ENCODE peak calls at places on chromosomes 13 and 19, in five cellular contexts. One of them, this sample, is unnamed.

GRCh38 chr13:27005556-27005955 is 166.1 kb downstream of the USP12 start:
- DNase-seq in GM12865: no peak
- DNase-seq in activated gamma-delta T cell treated with Interleukin-2 at 50 U/mL for 16 hours: no peak
- DNase-seq in retina: peak; percentile 29
- DNase-seq in kidney glomerular epithelial cell: no peak
- DNase-seq in this sample: no peak

GRCh38 chr13:39684531-39685137 is 29.2 kb downstream of the COG6 start:
- DNase-seq in retina: peak; percentile 6
- DNase-seq in kidney glomerular epithelial cell: peak; percentile 51
- DNase-seq in activated gamma-delta T cell treated with Interleukin-2 at 50 U/mL for 16 hours: no peak
- DNase-seq in GM12865: peak; percentile 36
- DNase-seq in this sample: no peak

GRCh38 chr19:12778020-12778904 is 2.9 kb upstream of the HOOK2 start:
- DNase-seq in activated gamma-delta T cell treated with Interleukin-2 at 50 U/mL for 16 hours: peak; percentile 26
- DNase-seq in kidney glomerular epithelial cell: peak; percentile 9
- DNase-seq in GM12865: peak; percentile 81
- DNase-seq in retina: peak; percentile 83
- DNase-seq in this sample: peak; percentile 56

GRCh38 chr19:2180881-2181617 is 17.3 kb downstream of the DOT1L start:
- DNase-seq in kidney glomerular epithelial cell: no peak
- DNase-seq in activated gamma-delta T cell treated with Interleukin-2 at 50 U/mL for 16 hours: no peak
- DNase-seq in GM12865: no peak
- DNase-seq in retina: no peak
- DNase-seq in this sample: no peak

GRCh38 chr13:38255600-38255999 is 94.1 kb upstream of the UFM1 start:
- DNase-seq in kidney glomerular epithelial cell: no peak
- DNase-seq in activated gamma-delta T cell treated with Interleukin-2 at 50 U/mL for 16 hours: no peak
- DNase-seq in GM12865: no peak
- DNase-seq in retina: no peak
- DNase-seq in this sample: no peak

GRCh38 chr19:29337029-29337428 is 124.1 kb upstream of the UQCRFS1 start:
- DNase-seq in kidney glomerular epithelial cell: no peak
- DNase-seq in GM12865: no peak
- DNase-seq in retina: no peak
- DNase-seq in activated gamma-delta T cell treated with Interleukin-2 at 50 U/mL for 16 hours: no peak
- DNase-seq in this sample: no peak

GRCh38 chr13:53126803-53127202 is 98.2 kb downstream of the OLFM4 start:
- DNase-seq in GM12865: no peak
- DNase-seq in kidney glomerular epithelial cell: no peak
- DNase-seq in retina: no peak
- DNase-seq in activated gamma-delta T cell treated with Interleukin-2 at 50 U/mL for 16 hours: no peak
- DNase-seq in this sample: no peak

GRCh38 chr13:32663660-32664059 is 77.4 kb downstream of the PDS5B start:
- DNase-seq in kidney glomerular epithelial cell: no peak
- DNase-seq in activated gamma-delta T cell treated with Interleukin-2 at 50 U/mL for 16 hours: no peak
- DNase-seq in GM12865: no peak
- DNase-seq in retina: no peak
- DNase-seq in this sample: no peak

GRCh38 chr19:16161848-16162247 is 11.5 kb downstream of the CIB3 start:
- DNase-seq in kidney glomerular epithelial cell: no peak
- DNase-seq in GM12865: no peak
- DNase-seq in retina: no peak
- DNase-seq in activated gamma-delta T cell treated with Interleukin-2 at 50 U/mL for 16 hours: no peak
- DNase-seq in this sample: no peak

GRCh38 chr19:49443366-49444099 is 2.2 kb upstream of the SLC17A7 start:
- DNase-seq in kidney glomerular epithelial cell: peak; percentile 85
- DNase-seq in activated gamma-delta T cell treated with Interleukin-2 at 50 U/mL for 16 hours: peak; percentile 93
- DNase-seq in GM12865: peak; percentile 97
- DNase-seq in retina: peak; percentile 100
- DNase-seq in this sample: peak; percentile 94